ENCODE peak calls at places on chromosomes 12 and 14, in ten cellular contexts. B is RPMI8226, Y is AG10803, I is MCF 10A, K is AG09309, W is iPS DF 19.7, N is Calu3, U is kidney, L is NCI-H1092 treated with DMSO at 0.1 percent for 48 hours, V is mucosa of descending colon. F is an unnamed sample.

GRCh38 chr14:72916174-72916573 is 10.1 kb upstream of the DCAF4 start:
- DNase-seq in N (no peak), U (no peak), B (no peak), Y (no peak), K (no peak), W (no peak), I (peak; percentile 53), V (no peak), L (no peak), F (no peak)

GRCh38 chr12:105018001-105018400 is 31.9 kb downstream of the NOPCHAP1 start:
- DNase-seq in L (no peak), N (no peak), V (no peak), U (no peak), Y (no peak), B (no peak), W (no peak), K (no peak), I (no peak), F (no peak)

GRCh38 chr12:112308652-112309051 is 73.6 kb downstream of the HECTD4 start:
- DNase-seq in L (no peak), B (no peak), N (no peak), U (no peak), K (no peak), W (no peak), Y (no peak), I (no peak), V (no peak), F (no peak)

GRCh38 chr12:11879306-11879705 is 191.4 kb upstream of the BCL2L14 start:
- DNase-seq in U (no peak), L (no peak), K (peak; percentile 28), Y (peak; percentile 27), W (no peak), N (no peak), V (no peak), B (no peak), I (no peak), F (no peak)

GRCh38 chr14:69818760-69819191 is 21.7 kb upstream of the SLC10A1 start:
- DNase-seq in B (peak; percentile 70), K (peak; percentile 11), V (peak; percentile 79), W (peak; percentile 40), U (no peak), I (peak; percentile 74), N (peak; percentile 78), L (peak; percentile 69), Y (peak; percentile 50), F (peak; percentile 64)

GRCh38 chr12:55658635-55659391 is 22.1 kb downstream of the OR10P1 start:
- DNase-seq in L (no peak), V (no peak), W (no peak), U (no peak), Y (no peak), I (peak; percentile 22), N (no peak), B (no peak), K (no peak), F (no peak)

GRCh38 chr12:111753144-111753881 is 13.4 kb upstream of the ALDH2 start:
- DNase-seq in I (peak; percentile 55), Y (peak; percentile 74), N (peak; percentile 72), V (peak; percentile 76), K (peak; percentile 11), B (no peak), U (peak; percentile 83), W (no peak), L (no peak), F (peak; percentile 81)

GRCh38 chr12:120367924-120368788 is 808 bp downstream of the MSI1 start:
- DNase-seq in V (no peak), N (no peak), U (no peak), W (no peak), Y (no peak), B (no peak), I (no peak), K (no peak), L (no peak), F (peak; percentile 31)

GRCh38 chr12:82504411-82504810 is 146.1 kb downstream of the METTL25 start:
- DNase-seq in L (no peak), U (no peak), Y (no peak), V (no peak), K (no peak), I (no peak), W (no peak), B (no peak), N (no peak), F (no peak)

GRCh38 chr14:57761800-57762199 is 104.1 kb downstream of the SLC35F4 start:
- DNase-seq in B (no peak), W (no peak), I (no peak), Y (no peak), U (no peak), L (no peak), K (no peak), V (no peak), N (no peak), F (no peak)

GRCh38 chr12:119229837-119230236 is 51.1 kb downstream of the HSPB8 start:
- DNase-seq in I (peak; percentile 34), K (no peak), B (peak; percentile 20), L (no peak), N (peak; percentile 63), U (no peak), W (peak; percentile 88), Y (peak; percentile 4), V (peak; percentile 23), F (peak; percentile 14)

GRCh38 chr14:57747036-57747435 is 118.9 kb downstream of the SLC35F4 start:
- DNase-seq in L (no peak), I (peak; percentile 36), Y (no peak), V (peak; percentile 72), K (no peak), B (no peak), W (no peak), U (no peak), N (peak; percentile 56), F (peak; percentile 56)

GRCh38 chr14:77243853-77244252 is 27.2 kb downstream of the NGB start:
- DNase-seq in N (no peak), I (no peak), V (no peak), K (no peak), W (no peak), Y (no peak), U (no peak), L (no peak), B (no peak), F (no peak)

GRCh38 chr14:88929656-88930436 is 105.4 kb downstream of the TTC8 start:
- DNase-seq in V (no peak), B (peak; percentile 4), I (no peak), U (no peak), L (no peak), K (no peak), N (no peak), Y (no peak), W (no peak), F (no peak)

GRCh38 chr12:131529196-131530040 is 181.5 kb upstream of the SFSWAP start:
- DNase-seq in K (no peak), Y (no peak), N (no peak), U (no peak), I (no peak), W (no peak), L (no peak), V (no peak), B (no peak), F (no peak)

GRCh38 chr12:89051065-89051677 is 301.1 kb downstream of the DUSP6 start:
- DNase-seq in Y (peak; percentile 69), W (peak; percentile 15), U (no peak), B (peak; percentile 55), N (peak; percentile 52), I (peak; percentile 80), V (peak; percentile 70), K (no peak), L (peak; percentile 55), F (peak; percentile 14)

GRCh38 chr12:123761841-123762714 is at the start of gene DNAH10:
- DNase-seq in L (peak; percentile 5), V (peak; percentile 38), B (peak; percentile 12), I (no peak), W (peak; percentile 15), N (peak; percentile 74), Y (no peak), K (no peak), U (peak; percentile 76), F (peak; percentile 12)

GRCh38 chr12:129776977-129777667 is 126.7 kb downstream of the TMEM132D start:
- DNase-seq in I (no peak), V (no peak), W (no peak), L (peak; percentile 90), B (no peak), Y (no peak), K (no peak), U (no peak), N (no peak), F (no peak)

GRCh38 chr14:92462568-92462967 is 51.0 kb upstream of the RIN3 start:
- DNase-seq in I (no peak), Y (no peak), U (no peak), V (no peak), N (no peak), W (no peak), B (no peak), L (no peak), K (no peak), F (no peak)

GRCh38 chr12:106138646-106139421 is at the start of gene NUAK1:
- DNase-seq in K (no peak), N (peak; percentile 80), W (no peak), Y (peak; percentile 82), V (peak; percentile 50), B (peak; percentile 78), U (peak; percentile 94), L (peak; percentile 64), I (no peak), F (peak; percentile 75)

GRCh38 chr12:34298971-34299801 is 276.9 kb downstream of the ALG10 start:
- DNase-seq in B (no peak), N (no peak), W (no peak), K (no peak), V (no peak), L (no peak), U (peak; percentile 34), Y (no peak), I (no peak), F (no peak)

GRCh38 chr12:67358686-67359374 is 89.7 kb downstream of the CAND1 start:
- DNase-seq in Y (peak; percentile 99), K (peak; percentile 95), N (no peak), I (no peak), U (no peak), W (no peak), L (peak; percentile 6), V (no peak), B (no peak), F (no peak)

GRCh38 chr12:97275261-97276197 is 187.1 kb upstream of the RMST start:
- DNase-seq in U (peak; percentile 76), Y (no peak), B (no peak), V (no peak), N (peak; percentile 15), I (no peak), L (no peak), W (no peak), K (no peak), F (peak; percentile 32)

GRCh38 chr12:108729612-108730336 is 1.5 kb downstream of the CORO1C start:
- DNase-seq in N (no peak), U (no peak), L (peak; percentile 34), V (no peak), B (no peak), K (no peak), I (peak; percentile 49), W (no peak), Y (peak; percentile 41), F (no peak)

GRCh38 chr14:101220921-101221510 is 317.5 kb upstream of the RTL1 start:
- DNase-seq in K (no peak), B (no peak), U (peak; percentile 57), V (no peak), Y (no peak), I (no peak), L (no peak), N (no peak), W (no peak), F (no peak)

GRCh38 chr14:103361868-103362267 is 23.3 kb upstream of the MARK3 start:
- DNase-seq in N (peak; percentile 52), K (peak; percentile 94), B (no peak), Y (peak; percentile 93), I (peak; percentile 96), U (no peak), L (no peak), V (no peak), W (no peak), F (no peak)

GRCh38 chr14:84237881-84238280 is 1292.1 kb upstream of the FLRT2 start:
- DNase-seq in L (no peak), B (no peak), N (no peak), I (no peak), U (no peak), Y (no peak), K (no peak), V (no peak), W (no peak), F (no peak)

GRCh38 chr12:26187429-26187828 is 7.9 kb upstream of the SSPN start:
- DNase-seq in N (peak; percentile 15), U (no peak), B (no peak), I (no peak), K (no peak), L (no peak), W (no peak), Y (no peak), V (no peak), F (no peak)

F was measured in body of pancreas.